ENCODE peak calls at places on chromosomes 12 and 14, in nine cellular contexts. P, V, J, S, T, A, F, Y and X are unnamed samples.

GRCh38 chr12:8950702-8951478 is 1.4 kb upstream of the M6PR start:
- DNase-seq in P (no peak), V (peak), J (no peak), S (peak), T (no peak), A (no peak), F (no peak), Y (no peak), X (no peak)

GRCh38 chr12:68530965-68531364 is 79.7 kb upstream of the RAP1B start:
- DNase-seq in P (no peak), V (peak), J (no peak), S (no peak), T (peak), A (no peak), F (peak), Y (no peak), X (no peak)

GRCh38 chr14:95664046-95664445 is 22.2 kb upstream of the TCL1B start:
- DNase-seq in P (no peak), V (no peak), J (no peak), S (no peak), T (no peak), A (no peak), F (no peak), Y (no peak), X (no peak)

GRCh38 chr14:103711516-103712431 is 3.5 kb downstream of the XRCC3 start:
- DNase-seq in P (no peak), V (peak), J (no peak), S (no peak), T (no peak), A (no peak), F (peak), Y (no peak), X (no peak)

GRCh38 chr12:120650249-120650690 is 9.8 kb downstream of the CABP1 start:
- DNase-seq in P (no peak), V (no peak), J (no peak), S (no peak), T (no peak), A (no peak), F (no peak), Y (no peak), X (no peak)

GRCh38 chr12:128008341-128008740 is 258.6 kb upstream of the TMEM132C start:
- DNase-seq in P (no peak), V (peak), J (no peak), S (no peak), T (no peak), A (no peak), F (peak), Y (no peak), X (no peak)

GRCh38 chr12:112971248-112971647 is 7.1 kb upstream of the OAS2 start:
- DNase-seq in P (no peak), V (no peak), J (no peak), S (no peak), T (no peak), A (no peak), F (no peak), Y (peak), X (no peak)

GRCh38 chr12:118520428-118520827 is 144.1 kb downstream of the SUDS3 start:
- DNase-seq in P (no peak), V (no peak), J (no peak), S (no peak), T (no peak), A (no peak), F (no peak), Y (no peak), X (no peak)

GRCh38 chr12:4178424-4179184 is 95.0 kb upstream of the CCND2 start:
- DNase-seq in P (no peak), V (no peak), J (no peak), S (no peak), T (no peak), A (no peak), F (no peak), Y (no peak), X (no peak)

GRCh38 chr12:104549820-104550480 is 93.2 kb downstream of the CHST11 start:
- DNase-seq in P (no peak), V (no peak), J (peak), S (no peak), T (no peak), A (no peak), F (no peak), Y (no peak), X (peak)

GRCh38 chr14:29039171-29039570 is 272.6 kb downstream of the FOXG1 start:
- DNase-seq in P (peak), V (peak), J (no peak), S (no peak), T (no peak), A (no peak), F (peak), Y (no peak), X (no peak)

GRCh38 chr14:89164168-89165074 is 252.6 kb downstream of the FOXN3 start:
- DNase-seq in P (no peak), V (no peak), J (no peak), S (no peak), T (no peak), A (no peak), F (no peak), Y (no peak), X (no peak)

GRCh38 chr14:93281937-93282336 is 50.9 kb downstream of the BTBD7 start:
- DNase-seq in P (no peak), V (no peak), J (no peak), S (no peak), T (no peak), A (no peak), F (no peak), Y (no peak), X (no peak)

GRCh38 chr14:93280743-93281142 is 52.1 kb downstream of the BTBD7 start:
- DNase-seq in P (no peak), V (no peak), J (no peak), S (no peak), T (no peak), A (no peak), F (no peak), Y (no peak), X (no peak)

GRCh38 chr14:93286212-93286890 is 46.5 kb downstream of the BTBD7 start:
- DNase-seq in P (peak), V (peak), J (no peak), S (no peak), T (no peak), A (peak), F (no peak), Y (no peak), X (no peak)

GRCh38 chr14:93285048-93285447 is 47.8 kb downstream of the BTBD7 start:
- DNase-seq in P (no peak), V (peak), J (no peak), S (no peak), T (no peak), A (no peak), F (no peak), Y (peak), X (no peak)
- TF ChIP-seq EZH2phosphoT487 in P (no peak), V (no peak), J (no peak), S (no peak), T (no peak), A (no peak), F (no peak), Y (no peak), X (no peak)

DNA sequence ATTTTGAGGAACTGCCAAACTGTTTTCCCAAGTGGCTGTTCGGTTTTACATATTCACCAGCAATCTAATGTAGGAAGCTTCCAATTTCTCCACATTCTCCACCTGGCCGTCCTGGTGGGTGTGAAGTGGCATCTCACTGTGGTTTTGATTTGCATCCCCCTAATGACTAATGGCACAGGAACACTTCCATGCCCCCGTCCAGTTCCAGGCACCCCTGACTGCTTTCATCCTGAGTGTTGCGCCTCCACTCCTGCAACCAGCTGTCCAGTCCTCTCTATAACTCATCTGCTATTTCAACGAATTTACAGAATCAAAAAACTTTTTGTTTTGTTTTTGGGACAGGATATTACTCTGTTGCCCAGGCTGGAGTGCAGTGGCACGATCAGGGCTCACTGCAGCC is 5.6 kb downstream of the STXBP6 start:
- DNase-seq in P (no peak), V (no peak), J (no peak), S (no peak), T (no peak), A (no peak), F (no peak), Y (no peak), X (no peak)
- TF ChIP-seq EZH2phosphoT487 in P (no peak), V (no peak), J (no peak), S (no peak), T (no peak), A (no peak), F (no peak), Y (no peak), X (no peak)

GRCh38 chr14:78048120-78048519 is 122.1 kb upstream of the NRXN3 start:
- DNase-seq in P (peak), V (no peak), J (no peak), S (no peak), T (no peak), A (no peak), F (no peak), Y (no peak), X (no peak)
- TF ChIP-seq EZH2phosphoT487 in P (no peak), V (no peak), J (no peak), S (no peak), T (no peak), A (no peak), F (no peak), Y (no peak), X (no peak)

GRCh38 chr14:23078692-23079116 is 16.2 kb downstream of the ACIN1 start:
- DNase-seq in P (no peak), V (peak), J (no peak), S (no peak), T (peak), A (no peak), F (peak), Y (no peak), X (no peak)
- TF ChIP-seq EZH2phosphoT487 in P (no peak), V (no peak), J (no peak), S (no peak), T (no peak), A (no peak), F (no peak), Y (no peak), X (no peak)

GRCh38 chr14:26694521-26694920 is 96.7 kb upstream of the NOVA1 start:
- DNase-seq in P (no peak), V (no peak), J (no peak), S (peak), T (no peak), A (no peak), F (no peak), Y (no peak), X (no peak)
- TF ChIP-seq EZH2phosphoT487 in P (no peak), V (no peak), J (no peak), S (no peak), T (no peak), A (no peak), F (no peak), Y (no peak), X (no peak)

GRCh38 chr12:54688309-54689033 is 40.3 kb upstream of the DCD start:
- DNase-seq in P (no peak), V (no peak), J (no peak), S (no peak), T (no peak), A (no peak), F (no peak), Y (no peak), X (no peak)

GRCh38 chr12:54680374-54680773 is 32.2 kb upstream of the DCD start:
- DNase-seq in P (peak), V (peak), J (peak), S (peak), T (no peak), A (peak), F (peak), Y (peak), X (peak)

GRCh38 chr12:54682674-54683073 is 34.5 kb upstream of the DCD start:
- DNase-seq in P (no peak), V (no peak), J (no peak), S (no peak), T (no peak), A (no peak), F (no peak), Y (no peak), X (no peak)

GRCh38 chr12:54684636-54685630 is 36.8 kb upstream of the DCD start:
- DNase-seq in P (peak), V (no peak), J (no peak), S (no peak), T (no peak), A (peak), F (no peak), Y (no peak), X (no peak)

GRCh38 chr12:54683388-54683787 is 35.2 kb upstream of the DCD start:
- DNase-seq in P (peak), V (no peak), J (no peak), S (no peak), T (no peak), A (no peak), F (no peak), Y (no peak), X (no peak)
- TF ChIP-seq EZH2phosphoT487 in P (no peak), V (no peak), J (no peak), S (no peak), T (no peak), A (no peak), F (no peak), Y (no peak), X (no peak)

GRCh38 chr12:131491887-131492490 is 218.9 kb upstream of the SFSWAP start:
- DNase-seq in P (no peak), V (no peak), J (no peak), S (no peak), T (no peak), A (no peak), F (no peak), Y (peak), X (no peak)
- TF ChIP-seq EZH2phosphoT487 in P (no peak), V (no peak), J (no peak), S (no peak), T (no peak), A (no peak), F (no peak), Y (no peak), X (no peak)

GRCh38 chr12:94032368-94032767 is 116.0 kb upstream of the PLXNC1 start:
- DNase-seq in P (no peak), V (no peak), J (no peak), S (no peak), T (no peak), A (no peak), F (no peak), Y (no peak), X (no peak)

GRCh38 chr12:94038605-94039004 is 109.8 kb upstream of the PLXNC1 start:
- DNase-seq in P (no peak), V (no peak), J (no peak), S (no peak), T (no peak), A (no peak), F (no peak), Y (no peak), X (no peak)

GRCh38 chr12:94033767-94034166 is 114.6 kb upstream of the PLXNC1 start:
- DNase-seq in P (no peak), V (no peak), J (no peak), S (no peak), T (peak), A (no peak), F (no peak), Y (no peak), X (no peak)

GRCh38 chr12:94037444-94037843 is 110.9 kb upstream of the PLXNC1 start:
- DNase-seq in P (no peak), V (no peak), J (no peak), S (no peak), T (no peak), A (no peak), F (no peak), Y (no peak), X (no peak)

GRCh38 chr12:94033112-94033511 is 115.3 kb upstream of the PLXNC1 start:
- DNase-seq in P (no peak), V (no peak), J (no peak), S (no peak), T (no peak), A (no peak), F (no peak), Y (no peak), X (no peak)
- TF ChIP-seq EZH2phosphoT487 in P (no peak), V (no peak), J (no peak), S (no peak), T (no peak), A (no peak), F (no peak), Y (no peak), X (no peak)

GRCh38 chr14:25150934-25151790 is 101.2 kb upstream of the STXBP6 start:
- DNase-seq in P (peak), V (peak), J (peak), S (peak), T (peak), A (peak), F (peak), Y (peak), X (peak)
- TF ChIP-seq EZH2phosphoT487 in P (no peak), V (no peak), J (no peak), S (no peak), T (no peak), A (no peak), F (no peak), Y (no peak), X (no peak)